ENCODE peak calls at places on chromosomes 2 and 18, in seven cellular contexts. One of them, this sample, is unnamed. For H3K9me3, the result is how much of the 10 kb centered on the place peaks cover.

GRCh38 chr2:45315881-45316280 is 295.2 kb downstream of the SRBD1 start:
- DNase-seq in CD4-positive, alpha-beta T cell: no peak
- DNase-seq in ovary: no peak
- DNase-seq in lower lobe of right lung: no peak
- DNase-seq in CD8-positive, alpha-beta T cell: no peak
- DNase-seq in A549: no peak
- DNase-seq in fibroblast of lung: peak
- DNase-seq in this sample: no peak

GRCh38 chr2:167052825-167053224 is 164.5 kb downstream of the XIRP2 start:
- DNase-seq in A549: no peak
- DNase-seq in lower lobe of right lung: no peak
- DNase-seq in ovary: no peak
- DNase-seq in CD4-positive, alpha-beta T cell: no peak
- DNase-seq in fibroblast of lung: peak
- DNase-seq in CD8-positive, alpha-beta T cell: no peak
- DNase-seq in this sample: no peak

GRCh38 chr2:16155351-16156145 is 215.2 kb downstream of the MYCN start:
- DNase-seq in A549: no peak
- DNase-seq in lower lobe of right lung: no peak
- DNase-seq in CD4-positive, alpha-beta T cell: no peak
- DNase-seq in fibroblast of lung: no peak
- DNase-seq in CD8-positive, alpha-beta T cell: no peak
- DNase-seq in ovary: no peak
- DNase-seq in this sample: peak

GRCh38 chr18:47492691-47493090 is 241.2 kb upstream of the SKOR2 start:
- DNase-seq in A549: no peak
- DNase-seq in ovary: no peak
- DNase-seq in fibroblast of lung: no peak
- DNase-seq in CD4-positive, alpha-beta T cell: no peak
- DNase-seq in CD8-positive, alpha-beta T cell: no peak
- DNase-seq in lower lobe of right lung: no peak
- DNase-seq in this sample: no peak

GRCh38 chr18:62281684-62282083 is 43.4 kb upstream of the TNFRSF11A start:
- DNase-seq in CD8-positive, alpha-beta T cell: no peak
- DNase-seq in A549: no peak
- DNase-seq in lower lobe of right lung: no peak
- DNase-seq in ovary: no peak
- DNase-seq in CD4-positive, alpha-beta T cell: no peak
- DNase-seq in fibroblast of lung: peak
- DNase-seq in this sample: no peak

GRCh38 chr18:3683483-3683882 is 233.5 kb downstream of the TGIF1 start:
- DNase-seq in CD8-positive, alpha-beta T cell: no peak
- DNase-seq in lower lobe of right lung: no peak
- DNase-seq in CD4-positive, alpha-beta T cell: no peak
- DNase-seq in ovary: no peak
- DNase-seq in A549: no peak
- DNase-seq in fibroblast of lung: no peak
- DNase-seq in this sample: no peak

GRCh38 chr2:42077343-42077742 is 29.5 kb downstream of the PKDCC start:
- DNase-seq in fibroblast of lung: no peak
- DNase-seq in A549: no peak
- DNase-seq in lower lobe of right lung: no peak
- DNase-seq in ovary: no peak
- DNase-seq in CD8-positive, alpha-beta T cell: no peak
- DNase-seq in CD4-positive, alpha-beta T cell: no peak
- DNase-seq in this sample: no peak

GRCh38 chr2:173943738-173944137 is 21.4 kb downstream of the SP3 start:
- DNase-seq in A549: no peak
- DNase-seq in lower lobe of right lung: no peak
- DNase-seq in CD8-positive, alpha-beta T cell: no peak
- DNase-seq in CD4-positive, alpha-beta T cell: no peak
- DNase-seq in fibroblast of lung: no peak
- DNase-seq in ovary: no peak
- DNase-seq in this sample: no peak

GRCh38 chr2:15636972-15637785 is 45.5 kb downstream of the DDX1 start:
- DNase-seq in lower lobe of right lung: no peak
- DNase-seq in CD8-positive, alpha-beta T cell: peak
- DNase-seq in fibroblast of lung: peak
- DNase-seq in ovary: peak
- DNase-seq in A549: peak
- DNase-seq in CD4-positive, alpha-beta T cell: peak
- DNase-seq in this sample: no peak

GRCh38 chr2:175256806-175257585 is 75.5 kb upstream of the ATP5MC3 start:
- DNase-seq in lower lobe of right lung: peak
- DNase-seq in fibroblast of lung: no peak
- DNase-seq in CD8-positive, alpha-beta T cell: no peak
- DNase-seq in A549: no peak
- DNase-seq in ovary: no peak
- DNase-seq in CD4-positive, alpha-beta T cell: no peak
- DNase-seq in this sample: no peak

GRCh38 chr18:3466051-3466450 is 16.1 kb downstream of the TGIF1 start:
- DNase-seq in lower lobe of right lung: no peak
- DNase-seq in CD8-positive, alpha-beta T cell: no peak
- DNase-seq in A549: peak
- DNase-seq in fibroblast of lung: peak
- DNase-seq in CD4-positive, alpha-beta T cell: no peak
- DNase-seq in ovary: no peak
- DNase-seq in this sample: peak

GRCh38 chr18:10973579-10974260 is 175.6 kb downstream of the PIEZO2 start:
- DNase-seq in fibroblast of lung: peak
- DNase-seq in lower lobe of right lung: no peak
- DNase-seq in ovary: peak
- DNase-seq in CD4-positive, alpha-beta T cell: no peak
- DNase-seq in CD8-positive, alpha-beta T cell: no peak
- DNase-seq in A549: peak
- DNase-seq in this sample: no peak

DNA sequence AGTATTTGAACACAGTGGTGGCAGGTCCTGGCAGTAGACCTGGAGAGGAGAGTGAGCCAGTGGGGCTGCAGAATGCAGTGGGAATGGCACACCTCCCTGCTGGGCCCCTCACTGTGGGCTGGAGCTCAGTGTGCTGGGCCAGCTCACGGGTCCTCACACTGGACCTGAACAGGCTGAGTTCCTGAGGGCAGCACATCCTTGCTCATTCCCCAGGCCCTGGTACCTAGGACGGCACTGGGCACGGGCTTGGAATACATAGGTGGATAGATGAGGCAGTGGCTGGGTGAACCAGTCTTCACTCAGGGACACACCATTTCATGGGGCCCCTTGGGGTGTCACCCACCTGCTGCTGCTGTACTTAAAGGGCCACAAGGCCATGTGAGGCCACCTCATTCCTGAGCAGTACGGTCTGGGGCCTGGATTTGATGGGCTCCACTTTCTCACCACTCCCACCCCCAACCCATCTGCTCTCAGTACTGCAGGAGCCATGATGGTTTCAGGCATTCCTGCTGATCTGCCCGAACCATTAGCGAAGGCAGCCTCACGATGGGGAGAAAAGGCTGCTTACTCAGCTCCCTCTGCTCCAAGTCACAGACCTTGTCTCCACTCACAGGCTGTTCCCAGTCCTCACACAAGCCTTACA is 4.2 kb downstream of the TMEM177 start:
- DNase-seq in ovary: no peak
- DNase-seq in CD8-positive, alpha-beta T cell: no peak
- DNase-seq in fibroblast of lung: no peak
- DNase-seq in A549: no peak
- DNase-seq in lower lobe of right lung: no peak
- DNase-seq in CD4-positive, alpha-beta T cell: no peak
- DNase-seq in this sample: no peak
- H3K27ac ChIP-seq in ovary: peak
- H3K27ac ChIP-seq in CD8-positive, alpha-beta T cell: no peak
- H3K27ac ChIP-seq in fibroblast of lung: no peak
- H3K27ac ChIP-seq in A549: no peak
- H3K27ac ChIP-seq in lower lobe of right lung: no peak
- H3K27ac ChIP-seq in CD4-positive, alpha-beta T cell: no peak
- H3K27ac ChIP-seq in this sample: no peak

GRCh38 chr2:239712755-239713154 is 311.9 kb upstream of the HDAC4 start:
- DNase-seq in fibroblast of lung: no peak
- DNase-seq in CD4-positive, alpha-beta T cell: no peak
- DNase-seq in lower lobe of right lung: no peak
- DNase-seq in A549: no peak
- DNase-seq in CD8-positive, alpha-beta T cell: no peak
- DNase-seq in ovary: no peak
- DNase-seq in this sample: no peak
- H3K9me3 ChIP-seq in fibroblast of lung: under half
- H3K9me3 ChIP-seq in CD4-positive, alpha-beta T cell: under half
- H3K9me3 ChIP-seq in lower lobe of right lung: under half
- H3K9me3 ChIP-seq in A549: under half
- H3K9me3 ChIP-seq in CD8-positive, alpha-beta T cell: under half
- H3K9me3 ChIP-seq in ovary: under half
- H3K9me3 ChIP-seq in this sample: under half

GRCh38 chr2:219281588-219281987 is 2.4 kb downstream of the DNAJB2 start:
- DNase-seq in CD4-positive, alpha-beta T cell: no peak
- DNase-seq in lower lobe of right lung: no peak
- DNase-seq in A549: no peak
- DNase-seq in ovary: no peak
- DNase-seq in fibroblast of lung: no peak
- DNase-seq in CD8-positive, alpha-beta T cell: no peak
- DNase-seq in this sample: no peak

GRCh38 chr2:219282375-219282774 is 3.2 kb downstream of the DNAJB2 start:
- DNase-seq in lower lobe of right lung: no peak
- DNase-seq in CD8-positive, alpha-beta T cell: no peak
- DNase-seq in ovary: no peak
- DNase-seq in A549: no peak
- DNase-seq in CD4-positive, alpha-beta T cell: no peak
- DNase-seq in fibroblast of lung: no peak
- DNase-seq in this sample: no peak

GRCh38 chr2:219279151-219279915 is at the start of gene DNAJB2:
- DNase-seq in fibroblast of lung: peak
- DNase-seq in A549: peak
- DNase-seq in CD4-positive, alpha-beta T cell: peak
- DNase-seq in lower lobe of right lung: peak
- DNase-seq in ovary: peak
- DNase-seq in CD8-positive, alpha-beta T cell: peak
- DNase-seq in this sample: peak

GRCh38 chr2:219279916-219280516 is 850 bp downstream of the DNAJB2 start:
- DNase-seq in CD4-positive, alpha-beta T cell: no peak
- DNase-seq in ovary: no peak
- DNase-seq in lower lobe of right lung: no peak
- DNase-seq in A549: no peak
- DNase-seq in fibroblast of lung: no peak
- DNase-seq in CD8-positive, alpha-beta T cell: no peak
- DNase-seq in this sample: no peak

GRCh38 chr2:219280682-219281081 is 1.5 kb downstream of the DNAJB2 start:
- DNase-seq in CD4-positive, alpha-beta T cell: no peak
- DNase-seq in lower lobe of right lung: no peak
- DNase-seq in A549: no peak
- DNase-seq in fibroblast of lung: no peak
- DNase-seq in CD8-positive, alpha-beta T cell: no peak
- DNase-seq in ovary: no peak
- DNase-seq in this sample: no peak
- H3K27ac ChIP-seq in CD4-positive, alpha-beta T cell: peak
- H3K27ac ChIP-seq in lower lobe of right lung: no peak
- H3K27ac ChIP-seq in A549: peak
- H3K27ac ChIP-seq in fibroblast of lung: peak
- H3K27ac ChIP-seq in CD8-positive, alpha-beta T cell: peak
- H3K27ac ChIP-seq in ovary: peak
- H3K27ac ChIP-seq in this sample: peak

DNA sequence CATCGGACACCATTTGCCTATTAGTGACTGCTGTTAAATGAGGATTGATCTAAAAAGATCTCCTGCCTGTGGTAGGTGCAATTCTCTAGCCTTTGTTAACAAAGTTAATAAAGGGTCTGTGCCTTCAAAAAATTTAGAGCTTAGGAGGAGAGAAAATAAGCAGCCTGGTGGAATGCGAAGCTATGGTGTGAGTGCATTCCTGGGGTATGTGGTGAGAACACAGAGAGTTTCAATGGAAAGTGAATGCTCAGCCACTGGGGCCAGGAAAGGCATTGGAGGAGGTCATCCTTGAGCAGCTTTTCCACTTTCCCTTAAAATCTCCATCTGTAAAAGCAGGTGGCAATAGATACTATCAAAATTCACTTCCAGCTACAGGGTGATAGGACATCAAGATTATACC is 331.2 kb upstream of the LRATD1 start:
- DNase-seq in CD8-positive, alpha-beta T cell: no peak
- DNase-seq in ovary: no peak
- DNase-seq in fibroblast of lung: no peak
- DNase-seq in A549: no peak
- DNase-seq in lower lobe of right lung: no peak
- DNase-seq in CD4-positive, alpha-beta T cell: no peak
- DNase-seq in this sample: no peak
- H3K9me3 ChIP-seq in CD8-positive, alpha-beta T cell: under half
- H3K9me3 ChIP-seq in ovary: under half
- H3K9me3 ChIP-seq in fibroblast of lung: under half
- H3K9me3 ChIP-seq in A549: under half
- H3K9me3 ChIP-seq in lower lobe of right lung: under half
- H3K9me3 ChIP-seq in CD4-positive, alpha-beta T cell: under half
- H3K9me3 ChIP-seq in this sample: under half

GRCh38 chr2:28958689-28959088 is 22.4 kb upstream of the TOGARAM2 start:
- DNase-seq in CD8-positive, alpha-beta T cell: peak
- DNase-seq in A549: peak
- DNase-seq in fibroblast of lung: peak
- DNase-seq in CD4-positive, alpha-beta T cell: no peak
- DNase-seq in lower lobe of right lung: no peak
- DNase-seq in ovary: peak
- DNase-seq in this sample: no peak

GRCh38 chr2:28956415-28956826 is 24.7 kb upstream of the TOGARAM2 start:
- DNase-seq in CD8-positive, alpha-beta T cell: peak
- DNase-seq in lower lobe of right lung: peak
- DNase-seq in ovary: no peak
- DNase-seq in CD4-positive, alpha-beta T cell: no peak
- DNase-seq in A549: no peak
- DNase-seq in fibroblast of lung: peak
- DNase-seq in this sample: no peak

GRCh38 chr2:28962505-28962904 is 18.6 kb upstream of the TOGARAM2 start:
- DNase-seq in fibroblast of lung: no peak
- DNase-seq in CD8-positive, alpha-beta T cell: no peak
- DNase-seq in lower lobe of right lung: no peak
- DNase-seq in ovary: no peak
- DNase-seq in CD4-positive, alpha-beta T cell: no peak
- DNase-seq in A549: no peak
- DNase-seq in this sample: no peak

GRCh38 chr2:28956890-28957289 is 24.2 kb upstream of the TOGARAM2 start:
- DNase-seq in lower lobe of right lung: no peak
- DNase-seq in CD8-positive, alpha-beta T cell: no peak
- DNase-seq in CD4-positive, alpha-beta T cell: no peak
- DNase-seq in ovary: no peak
- DNase-seq in fibroblast of lung: peak
- DNase-seq in A549: peak
- DNase-seq in this sample: no peak

GRCh38 chr2:28960401-28960800 is 20.7 kb upstream of the TOGARAM2 start:
- DNase-seq in A549: no peak
- DNase-seq in lower lobe of right lung: no peak
- DNase-seq in fibroblast of lung: no peak
- DNase-seq in CD8-positive, alpha-beta T cell: no peak
- DNase-seq in CD4-positive, alpha-beta T cell: no peak
- DNase-seq in ovary: no peak
- DNase-seq in this sample: no peak
- H3K27ac ChIP-seq in A549: no peak
- H3K27ac ChIP-seq in lower lobe of right lung: no peak
- H3K27ac ChIP-seq in fibroblast of lung: no peak
- H3K27ac ChIP-seq in CD8-positive, alpha-beta T cell: no peak
- H3K27ac ChIP-seq in CD4-positive, alpha-beta T cell: no peak
- H3K27ac ChIP-seq in ovary: no peak
- H3K27ac ChIP-seq in this sample: no peak